ENCODE peak calls at places on chromosome 18, in eight cellular contexts. W is transverse colon; P is lung; Y is tibial artery; T is tibial nerve; M is naive thymus-derived CD4-positive, alpha-beta T cell; S is right cardiac atrium; F is prostate gland. K is an unnamed sample.
A peak's percentile ranks its signal among the peaks of the same experiment; 100 is the strongest.

GRCh38 chr18:43322133-43322532 is 44.8 kb upstream of the SYT4 start:
- DNase-seq in P (no peak), Y (no peak), S (no peak), W (no peak), T (no peak), M (no peak), F (no peak), K (no peak)

GRCh38 chr18:32424696-32425095 is 46.0 kb downstream of the GAREM1 start:
- DNase-seq in P (no peak), Y (no peak), S (no peak), W (no peak), F (no peak), T (no peak), M (no peak), K (no peak)

GRCh38 chr18:39959839-39960238 is 1995.2 kb upstream of the PIK3C3 start:
- DNase-seq in Y (no peak), P (no peak), M (no peak), S (no peak), T (no peak), W (no peak), F (no peak), K (peak; percentile 76)

GRCh38 chr18:27619906-27620305 is 434.8 kb upstream of the CHST9 start:
- DNase-seq in T (no peak), F (no peak), P (no peak), M (no peak), S (no peak), W (no peak), Y (no peak), K (no peak)

GRCh38 chr18:79118797-79119196 is 49.6 kb downstream of the ATP9B start:
- DNase-seq in T (no peak), Y (no peak), F (no peak), S (no peak), P (no peak), W (no peak), M (no peak), K (no peak)

GRCh38 chr18:3453540-3454364 is 3.8 kb downstream of the TGIF1 start:
- DNase-seq in M (no peak), P (peak; percentile 61), Y (peak; percentile 83), W (peak; percentile 55), T (peak; percentile 68), F (peak; percentile 76), S (peak; percentile 52), K (peak; percentile 93)

GRCh38 chr18:74539289-74539688 is 5.0 kb downstream of the CNDP1 start:
- DNase-seq in P (no peak), W (no peak), S (no peak), Y (no peak), F (no peak), M (no peak), T (no peak), K (no peak)

GRCh38 chr18:7678801-7679200 is 111.7 kb downstream of the PTPRM start:
- DNase-seq in Y (no peak), F (no peak), T (no peak), M (no peak), P (no peak), S (no peak), W (no peak), K (no peak)

GRCh38 chr18:58201268-58201667 is 157.2 kb downstream of the NEDD4L start:
- DNase-seq in S (no peak), Y (no peak), P (no peak), T (no peak), W (no peak), F (no peak), M (no peak), K (no peak)

GRCh38 chr18:34730774-34731173 is 20.7 kb downstream of the DTNA start:
- DNase-seq in M (no peak), Y (no peak), F (no peak), S (no peak), T (no peak), W (no peak), P (no peak), K (no peak)

GRCh38 chr18:46518438-46518837 is 138.6 kb downstream of the LOXHD1 start:
- DNase-seq in T (no peak), Y (no peak), S (no peak), P (no peak), F (peak; percentile 16), M (no peak), W (no peak), K (no peak)

GRCh38 chr18:75128051-75128605 is 80.8 kb downstream of the PTGR3 start:
- DNase-seq in T (no peak), P (no peak), S (no peak), W (no peak), F (no peak), Y (peak; percentile 39), M (no peak), K (no peak)

GRCh38 chr18:62767321-62767720 is 52.0 kb downstream of the PHLPP1 start:
- DNase-seq in F (no peak), S (no peak), M (no peak), W (no peak), T (no peak), Y (no peak), P (no peak), K (no peak)

GRCh38 chr18:44679912-44680270 is 797 bp upstream of the SETBP1 start:
- DNase-seq in F (peak; percentile 65), W (peak; percentile 62), T (peak; percentile 58), M (no peak), Y (peak; percentile 80), S (peak; percentile 64), P (no peak), K (no peak)

GRCh38 chr18:79139206-79139605 is 70.0 kb downstream of the ATP9B start:
- DNase-seq in Y (no peak), P (no peak), F (no peak), T (no peak), W (no peak), M (no peak), S (no peak), K (no peak)

GRCh38 chr18:23906658-23907057 is 107.9 kb upstream of the TTC39C start:
- DNase-seq in T (no peak), P (no peak), S (no peak), M (no peak), F (no peak), Y (no peak), W (no peak), K (no peak)

GRCh38 chr18:79607361-79607930 is 72.2 kb upstream of the CTDP1 start:
- DNase-seq in T (no peak), M (no peak), W (no peak), P (no peak), S (no peak), Y (peak; percentile 55), F (no peak), K (no peak)

GRCh38 chr18:23137093-23137640 is 1.9 kb downstream of the CABLES1 start:
- DNase-seq in T (no peak), S (no peak), F (no peak), W (no peak), Y (no peak), M (no peak), P (peak; percentile 38), K (no peak)

GRCh38 chr18:78733762-78734613 is 245.6 kb upstream of the SALL3 start:
- DNase-seq in W (no peak), Y (peak; percentile 35), M (no peak), P (no peak), S (no peak), F (no peak), T (no peak), K (no peak)

GRCh38 chr18:58842978-58843661 is 21.6 kb upstream of the ZNF532 start:
- DNase-seq in P (no peak), W (no peak), M (no peak), Y (no peak), F (no peak), S (peak; percentile 41), T (no peak), K (no peak)

GRCh38 chr18:37419866-37420265 is 145.7 kb downstream of the CELF4 start:
- DNase-seq in S (no peak), M (no peak), T (no peak), W (no peak), P (no peak), Y (no peak), F (no peak), K (no peak)

GRCh38 chr18:37421349-37422080 is 144.1 kb downstream of the CELF4 start:
- DNase-seq in T (no peak), Y (no peak), F (no peak), M (no peak), W (no peak), P (no peak), S (no peak), K (no peak)

GRCh38 chr18:37422116-37422515 is 143.5 kb downstream of the CELF4 start:
- DNase-seq in P (no peak), Y (no peak), S (no peak), F (no peak), M (no peak), W (no peak), T (no peak), K (no peak)

GRCh38 chr18:37419272-37419671 is 146.3 kb downstream of the CELF4 start:
- DNase-seq in W (no peak), P (no peak), F (no peak), S (no peak), Y (no peak), T (no peak), M (no peak), K (no peak)

DNA sequence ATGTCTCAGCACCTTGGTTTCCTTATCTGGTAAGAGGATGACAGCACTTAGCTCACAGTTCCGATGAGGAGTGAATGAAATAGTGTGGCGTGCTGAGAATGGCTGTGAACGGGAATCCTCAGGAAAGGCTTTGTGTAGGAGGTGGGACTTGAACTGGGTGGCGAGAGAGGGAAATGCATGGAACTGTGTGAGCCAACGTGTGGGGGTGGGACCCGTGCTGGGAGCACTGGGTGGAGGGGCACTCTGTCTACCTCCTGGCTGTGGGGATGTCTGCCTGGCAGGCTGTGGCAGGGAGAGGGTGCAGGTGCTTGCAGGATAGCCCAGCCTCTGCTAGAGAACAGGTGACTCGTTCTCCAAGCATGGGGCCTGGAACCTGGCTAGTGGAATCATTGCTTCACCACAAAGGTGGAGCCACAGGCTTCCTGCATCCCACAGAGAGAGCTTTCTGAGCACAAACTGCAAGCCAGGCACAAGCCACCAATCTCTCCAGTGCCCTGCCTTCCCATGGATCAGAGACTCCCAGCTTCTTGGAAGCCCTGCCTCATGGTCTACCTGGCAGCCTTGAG is 145.2 kb downstream of the CELF4 start:
- DNase-seq in M (no peak), P (no peak), F (no peak), Y (no peak), W (no peak), T (no peak), S (no peak), K (no peak)
- H3K27ac ChIP-seq in M (no peak overlapping the region), P (no peak overlapping the region), F (no peak overlapping the region), Y (no peak overlapping the region), W (no peak overlapping the region), T (no peak overlapping the region), S (no peak overlapping the region), K (peak overlapping the region; percentile 22)

GRCh38 chr18:72273025-72273424 is 271.1 kb downstream of the CBLN2 start:
- DNase-seq in Y (no peak), P (no peak), T (no peak), W (no peak), M (no peak), S (no peak), F (no peak), K (no peak)
- H3K27ac ChIP-seq in Y (no peak overlapping the region), P (no peak overlapping the region), T (no peak overlapping the region), W (no peak overlapping the region), M (no peak overlapping the region), S (no peak overlapping the region), F (no peak overlapping the region), K (no peak overlapping the region)

GRCh38 chr18:60319129-60319528 is 53.4 kb downstream of the MC4R start:
- DNase-seq in M (no peak), F (no peak), W (no peak), Y (no peak), P (no peak), T (no peak), S (no peak), K (no peak)
- H3K27ac ChIP-seq in M (no peak overlapping the region), F (no peak overlapping the region), W (no peak overlapping the region), Y (no peak overlapping the region), P (no peak overlapping the region), T (no peak overlapping the region), S (no peak overlapping the region), K (no peak overlapping the region)

GRCh38 chr18:907171-907879 is 2.7 kb downstream of the ADCYAP1 start:
- DNase-seq in F (no peak), W (no peak), Y (no peak), S (peak; percentile 18), P (no peak), T (no peak), M (no peak), K (no peak)
- H3K27ac ChIP-seq in F (no peak overlapping the region), W (no peak overlapping the region), Y (no peak overlapping the region), S (no peak overlapping the region), P (no peak overlapping the region), T (no peak overlapping the region), M (no peak overlapping the region), K (no peak overlapping the region)

K was measured in epithelial cell of prostate.